ENCODE peak calls at places on chromosomes 16 and 17, in five cellular contexts. One of them, this sample, is unnamed.

GRCh38 chr17:55746466-55746865 is 4.4 kb upstream of the PCTP start:
- DNase-seq in ovary: no peak
- DNase-seq in left lung: no peak
- DNase-seq in IMR-90: no peak
- DNase-seq in OCI-LY7: no peak
- DNase-seq in this sample: no peak

GRCh38 chr17:40023590-40024292 is 8.5 kb downstream of the CSF3 start:
- DNase-seq in ovary: peak; percentile 50
- DNase-seq in left lung: peak; percentile 83
- DNase-seq in IMR-90: no peak
- DNase-seq in OCI-LY7: no peak
- DNase-seq in this sample: no peak

GRCh38 chr16:53465606-53466290 is 31.5 kb downstream of the RBL2 start:
- DNase-seq in ovary: no peak
- DNase-seq in left lung: no peak
- DNase-seq in IMR-90: peak; percentile 80
- DNase-seq in OCI-LY7: no peak
- DNase-seq in this sample: no peak

GRCh38 chr16:81600275-81600674 is 155.7 kb downstream of the CMIP start:
- DNase-seq in ovary: no peak
- DNase-seq in left lung: no peak
- DNase-seq in IMR-90: peak; percentile 62
- DNase-seq in OCI-LY7: no peak
- DNase-seq in this sample: no peak

GRCh38 chr16:50266337-50267091 is at the start of gene ADCY7:
- DNase-seq in ovary: peak; percentile 73
- DNase-seq in left lung: peak; percentile 96
- DNase-seq in IMR-90: peak; percentile 78
- DNase-seq in OCI-LY7: peak; percentile 85
- DNase-seq in this sample: peak; percentile 78

GRCh38 chr16:84726079-84726669 is 26.4 kb downstream of the USP10 start:
- DNase-seq in ovary: peak; percentile 91
- DNase-seq in left lung: peak; percentile 96
- DNase-seq in IMR-90: peak; percentile 85
- DNase-seq in OCI-LY7: peak; percentile 84
- DNase-seq in this sample: peak; percentile 92

GRCh38 chr17:5097101-5097834 is 14.4 kb downstream of the ZNF232 start:
- DNase-seq in ovary: peak; percentile 73
- DNase-seq in left lung: peak; percentile 88
- DNase-seq in IMR-90: no peak
- DNase-seq in OCI-LY7: no peak
- DNase-seq in this sample: peak; percentile 75

GRCh38 chr17:81684442-81684911 is 666 bp downstream of the HGS start:
- DNase-seq in ovary: no peak
- DNase-seq in left lung: no peak
- DNase-seq in IMR-90: peak; percentile 88
- DNase-seq in OCI-LY7: peak; percentile 27
- DNase-seq in this sample: no peak

GRCh38 chr17:49431743-49432142 is 17.1 kb upstream of the PHB1 start:
- DNase-seq in ovary: no peak
- DNase-seq in left lung: no peak
- DNase-seq in IMR-90: no peak
- DNase-seq in OCI-LY7: no peak
- DNase-seq in this sample: no peak

GRCh38 chr17:66347661-66348604 is 45.5 kb downstream of the PRKCA start:
- DNase-seq in ovary: no peak
- DNase-seq in left lung: no peak
- DNase-seq in IMR-90: peak; percentile 54
- DNase-seq in OCI-LY7: no peak
- DNase-seq in this sample: no peak

GRCh38 chr16:48395375-48395774 is 10.2 kb upstream of the SIAH1 start:
- DNase-seq in ovary: no peak
- DNase-seq in left lung: no peak
- DNase-seq in IMR-90: no peak
- DNase-seq in OCI-LY7: no peak
- DNase-seq in this sample: no peak

GRCh38 chr17:6574689-6575595 is 18.6 kb upstream of the PITPNM3 start:
- DNase-seq in ovary: peak; percentile 56
- DNase-seq in left lung: no peak
- DNase-seq in IMR-90: peak; percentile 73
- DNase-seq in OCI-LY7: no peak
- DNase-seq in this sample: no peak

GRCh38 chr17:39926135-39926587 is 1.2 kb downstream of the ORMDL3 start:
- DNase-seq in ovary: no peak
- DNase-seq in left lung: no peak
- DNase-seq in IMR-90: no peak
- DNase-seq in OCI-LY7: no peak
- DNase-seq in this sample: no peak

GRCh38 chr17:63626551-63627228 is 4.5 kb downstream of the MAP3K3 start:
- DNase-seq in ovary: no peak
- DNase-seq in left lung: no peak
- DNase-seq in IMR-90: peak; percentile 34
- DNase-seq in OCI-LY7: no peak
- DNase-seq in this sample: no peak

GRCh38 chr16:69440236-69440635 is 15.8 kb downstream of the CYB5B start:
- DNase-seq in ovary: no peak
- DNase-seq in left lung: no peak
- DNase-seq in IMR-90: no peak
- DNase-seq in OCI-LY7: no peak
- DNase-seq in this sample: no peak
- TF ChIP-seq CTCF in ovary: no peak
- TF ChIP-seq CTCF in left lung: no peak
- TF ChIP-seq CTCF in IMR-90: no peak
- TF ChIP-seq CTCF in OCI-LY7: no peak
- TF ChIP-seq CTCF in this sample: no peak

GRCh38 chr16:16136588-16136987 is 86.7 kb downstream of the ABCC6 start:
- DNase-seq in ovary: no peak
- DNase-seq in left lung: no peak
- DNase-seq in IMR-90: no peak
- DNase-seq in OCI-LY7: no peak
- DNase-seq in this sample: no peak
- H3K27ac ChIP-seq in ovary: no peak overlapping the region
- H3K27ac ChIP-seq in left lung: no peak overlapping the region
- H3K27ac ChIP-seq in IMR-90: no peak overlapping the region
- H3K27ac ChIP-seq in OCI-LY7: no peak overlapping the region
- H3K27ac ChIP-seq in this sample: no peak overlapping the region

GRCh38 chr16:66270333-66270927 is 96.1 kb upstream of the CDH5 start:
- DNase-seq in ovary: peak; percentile 92
- DNase-seq in left lung: peak; percentile 96
- DNase-seq in IMR-90: peak; percentile 54
- DNase-seq in OCI-LY7: peak; percentile 57
- DNase-seq in this sample: peak; percentile 84
- H3K4me1 ChIP-seq in ovary: peaks cover 14% of the 10 kb centered on the region
- H3K4me1 ChIP-seq in left lung: peaks cover 12% of the 10 kb centered on the region
- H3K4me1 ChIP-seq in IMR-90: peaks cover 25% of the 10 kb centered on the region
- H3K4me1 ChIP-seq in OCI-LY7: no peaks in the 10 kb centered on the region
- H3K4me1 ChIP-seq in this sample: no peaks in the 10 kb centered on the region

DNA sequence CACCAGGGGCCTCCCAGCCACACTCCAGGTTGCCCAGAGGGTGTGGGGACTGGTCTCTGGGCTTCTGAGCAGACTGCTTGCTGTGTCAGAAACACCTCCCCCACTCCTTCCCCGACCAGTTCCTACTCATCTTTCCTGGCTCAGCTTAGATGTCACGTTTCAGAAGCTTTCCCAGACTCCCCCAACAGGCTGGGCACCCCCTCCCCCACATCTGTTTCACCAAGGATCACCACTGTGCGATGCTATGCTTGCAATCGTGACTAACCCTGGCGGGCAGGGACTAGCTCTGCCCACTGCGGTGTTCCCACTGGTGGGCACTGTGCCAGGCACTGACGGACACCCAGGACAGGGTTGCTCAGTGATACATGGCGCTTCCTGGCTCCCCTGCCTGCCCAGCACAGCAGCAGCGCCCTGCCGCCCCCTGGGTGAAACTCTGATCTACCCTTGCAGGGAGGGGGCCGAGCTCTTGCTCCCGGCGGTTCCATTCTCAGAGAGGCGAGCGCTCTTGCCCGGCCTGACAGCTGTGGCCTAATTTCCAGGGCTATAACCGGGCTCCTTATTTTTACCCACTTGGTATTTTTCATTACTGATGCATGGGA is 29.4 kb upstream of the MTSS2 start:
- DNase-seq in ovary: peak; percentile 88
- DNase-seq in left lung: no peak
- DNase-seq in IMR-90: peak; percentile 98
- DNase-seq in OCI-LY7: no peak
- DNase-seq in this sample: peak; percentile 99
- TF ChIP-seq CTCF in ovary: no peak
- TF ChIP-seq CTCF in left lung: no peak
- TF ChIP-seq CTCF in IMR-90: peak; percentile 28
- TF ChIP-seq CTCF in OCI-LY7: no peak
- TF ChIP-seq CTCF in this sample: no peak

DNA sequence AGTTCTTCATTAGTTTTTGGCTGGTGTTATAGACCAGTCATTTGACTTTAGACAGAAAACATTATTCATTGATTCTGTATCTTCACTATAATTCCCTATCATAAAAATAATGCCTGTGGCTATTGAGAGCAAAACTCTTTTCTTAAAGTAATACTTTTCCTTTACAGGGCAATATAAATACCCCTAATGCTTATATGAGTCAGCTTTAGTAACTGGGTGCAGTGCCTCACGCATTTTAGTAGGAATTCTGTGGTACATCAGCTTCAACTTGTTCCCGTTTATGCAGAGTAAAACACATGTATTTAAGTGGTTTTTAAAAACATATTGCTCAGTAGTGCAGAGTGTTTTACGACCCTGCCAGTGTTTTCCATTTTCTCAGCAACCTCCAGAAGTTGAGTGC is 68.1 kb downstream of the SEC14L1 start:
- DNase-seq in ovary: no peak
- DNase-seq in left lung: no peak
- DNase-seq in IMR-90: peak; percentile 24
- DNase-seq in OCI-LY7: no peak
- DNase-seq in this sample: no peak
- H3K27ac ChIP-seq in ovary: no peak overlapping the region
- H3K27ac ChIP-seq in left lung: no peak overlapping the region
- H3K27ac ChIP-seq in IMR-90: no peak overlapping the region
- H3K27ac ChIP-seq in OCI-LY7: no peak overlapping the region
- H3K27ac ChIP-seq in this sample: peak overlapping the region; percentile 80

GRCh38 chr17:45308016-45308365 is 8.8 kb downstream of the MAP3K14 start:
- DNase-seq in ovary: no peak
- DNase-seq in left lung: no peak
- DNase-seq in IMR-90: no peak
- DNase-seq in OCI-LY7: no peak
- DNase-seq in this sample: no peak
- H3K4me1 ChIP-seq in ovary: peaks cover 24% of the 10 kb centered on the region
- H3K4me1 ChIP-seq in left lung: peaks cover 56% of the 10 kb centered on the region
- H3K4me1 ChIP-seq in IMR-90: peaks cover 43% of the 10 kb centered on the region
- H3K4me1 ChIP-seq in OCI-LY7: peaks cover 77% of the 10 kb centered on the region
- H3K4me1 ChIP-seq in this sample: peaks cover 88% of the 10 kb centered on the region

DNA sequence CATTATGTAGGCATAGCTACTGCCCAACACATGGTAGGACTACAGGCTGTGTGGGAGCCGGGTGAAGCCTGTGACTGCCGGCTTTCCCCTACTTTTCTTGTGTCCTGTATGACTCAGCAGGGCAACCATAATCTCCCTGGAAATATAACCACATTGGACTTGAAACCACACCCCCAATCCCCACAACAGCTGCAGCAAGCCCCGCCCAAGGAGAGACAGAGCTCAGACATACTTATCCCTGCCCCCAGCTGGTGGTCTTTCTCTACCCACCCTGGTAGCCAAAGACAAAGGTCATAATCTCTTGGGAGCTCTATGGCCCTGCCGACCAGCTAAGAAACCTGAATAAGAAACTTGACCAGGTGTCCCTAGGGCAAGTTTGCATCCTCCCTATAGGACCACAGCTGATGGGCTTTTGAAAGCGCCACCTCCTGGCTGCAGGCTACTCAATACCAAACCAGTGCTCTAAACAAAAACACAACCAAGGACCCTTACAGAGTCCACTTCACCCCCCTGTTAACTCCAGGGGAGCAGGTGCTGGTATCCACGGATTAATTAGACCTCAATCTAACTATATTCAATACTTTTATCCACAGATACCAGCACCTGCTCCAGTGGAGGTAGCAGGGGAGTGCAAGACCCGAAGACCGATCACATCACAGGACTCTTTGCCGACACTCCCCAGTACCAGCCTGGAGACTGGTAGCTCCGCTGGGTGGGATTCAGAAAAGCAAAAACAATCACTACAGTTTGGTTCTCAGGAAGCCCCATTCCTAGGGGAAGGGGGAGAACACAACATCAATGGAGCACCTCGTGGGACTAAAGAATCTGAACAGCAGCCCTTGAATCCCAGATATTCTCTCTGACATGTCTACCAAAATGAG is 91.2 kb downstream of the IRX5 start:
- DNase-seq in ovary: no peak
- DNase-seq in left lung: no peak
- DNase-seq in IMR-90: no peak
- DNase-seq in OCI-LY7: no peak
- DNase-seq in this sample: no peak
- TF ChIP-seq CTCF in ovary: no peak
- TF ChIP-seq CTCF in left lung: no peak
- TF ChIP-seq CTCF in IMR-90: no peak
- TF ChIP-seq CTCF in OCI-LY7: peak; percentile 57
- TF ChIP-seq CTCF in this sample: no peak